ENCODE peak calls at places on chromosomes 3 and 15, in eight cellular contexts. D is activated CD8-positive, alpha-beta memory T cell treated with anti-CD3 and anti-CD28 coated beads for 48 hours; L is adrenal gland; G is HTR-8/SVneo; A is AG09309; Q is iPS-NIHi11; F is CD8-positive, alpha-beta T cell; O is GM20000. K is an unnamed sample.

GRCh38 chr3:15009156-15009555 is 56.0 kb downstream of the MRPS25 start:
- DNase-seq in Q (no peak), O (no peak), F (no peak), D (no peak), A (no peak), G (no peak), L (no peak), K (no peak)

GRCh38 chr3:20064796-20065564 is 24.7 kb downstream of the KAT2B start:
- DNase-seq in D (no peak), L (no peak), G (no peak), F (no peak), O (no peak), Q (no peak), A (no peak), K (no peak)

GRCh38 chr3:72591522-72592421 is 256.5 kb downstream of the SHQ1 start:
- DNase-seq in A (peak), F (no peak), D (no peak), L (peak), Q (peak), G (peak), O (no peak), K (peak)

GRCh38 chr3:71503525-71504249 is 79.8 kb downstream of the FOXP1 start:
- DNase-seq in L (no peak), A (peak), Q (no peak), G (peak), O (no peak), F (no peak), D (no peak), K (peak)

GRCh38 chr15:100973351-100974034 is 54.3 kb downstream of the LRRK1 start:
- DNase-seq in D (no peak), F (no peak), A (no peak), Q (peak), L (no peak), G (no peak), O (peak), K (no peak)

GRCh38 chr15:52031542-52031941 is 12.5 kb downstream of the MAPK6 start:
- DNase-seq in L (no peak), G (no peak), O (no peak), F (no peak), A (no peak), D (no peak), Q (no peak), K (no peak)

GRCh38 chr3:97917813-97918536 is 54.3 kb downstream of the RIOX2 start:
- DNase-seq in A (no peak), Q (no peak), D (no peak), O (no peak), G (no peak), L (no peak), F (no peak), K (no peak)

GRCh38 chr3:130857336-130858026 is 36.4 kb upstream of the ATP2C1 start:
- DNase-seq in D (no peak), A (no peak), Q (no peak), L (no peak), G (no peak), F (no peak), O (no peak), K (no peak)

GRCh38 chr3:13845806-13846205 is 34.1 kb downstream of the WNT7A start:
- DNase-seq in Q (no peak), L (no peak), G (no peak), A (no peak), O (no peak), F (no peak), D (no peak), K (no peak)

GRCh38 chr3:52534281-52535183 is 875 bp upstream of the NT5DC2 start:
- DNase-seq in A (no peak), G (no peak), L (peak), F (no peak), Q (no peak), O (peak), D (no peak), K (no peak)

GRCh38 chr15:45664451-45664850 is 29.6 kb downstream of the SQOR start:
- DNase-seq in G (no peak), L (no peak), D (no peak), Q (no peak), F (no peak), O (no peak), A (no peak), K (no peak)

GRCh38 chr3:89059201-89059600 is 48.2 kb upstream of the EPHA3 start:
- DNase-seq in A (peak), F (no peak), L (no peak), G (no peak), Q (no peak), D (no peak), O (no peak), K (peak)

GRCh38 chr3:153978023-153978422 is 143.2 kb upstream of the ARHGEF26 start:
- DNase-seq in L (no peak), D (no peak), Q (no peak), A (no peak), F (no peak), G (no peak), O (no peak), K (no peak)